ENCODE peak calls at places on chromosome 1, in nine cellular contexts. N is H7, D is IMR-90, R is fibroblast of villous mesenchyme, G is astrocyte of the cerebellum, A is body of pancreas, K is esophagus muscularis mucosa, Z is mammary epithelial cell, Q is tibial artery. X is an unnamed sample.

GRCh38 chr1:156926175-156926574 is 5.7 kb downstream of the LRRC71 start:
- DNase-seq in N (no peak), D (peak), R (peak), G (peak), A (peak), K (no peak), Z (peak), Q (no peak), X (peak)

GRCh38 chr1:115641762-115642167 is at the start of gene VANGL1:
- DNase-seq in N (peak), D (peak), R (peak), G (peak), A (peak), K (peak), Z (peak), Q (peak), X (peak)

GRCh38 chr1:17437260-17438175 is 2.0 kb downstream of the RCC2 start:
- DNase-seq in N (peak), D (peak), R (peak), G (no peak), A (peak), K (no peak), Z (peak), Q (peak), X (peak)

GRCh38 chr1:154502066-154502741 is at the start of the genes SHE and TDRD10:
- DNase-seq in N (peak), D (no peak), R (no peak), G (no peak), A (no peak), K (no peak), Z (no peak), Q (no peak), X (no peak)

GRCh38 chr1:172220376-172220775 is 200.1 kb upstream of the C1orf105 start:
- DNase-seq in N (no peak), D (no peak), R (no peak), G (no peak), A (no peak), K (no peak), Z (no peak), Q (no peak), X (no peak)

GRCh38 chr1:218557731-218558130 is 212.6 kb downstream of the TGFB2 start:
- DNase-seq in N (peak), D (no peak), R (no peak), G (peak), A (peak), K (no peak), Z (peak), Q (no peak), X (peak)

GRCh38 chr1:222097646-222098045 is 355.8 kb upstream of the DUSP10 start:
- DNase-seq in N (no peak), D (no peak), R (no peak), G (no peak), A (no peak), K (peak), Z (peak), Q (no peak), X (no peak)

GRCh38 chr1:3139451-3139852 is 70.4 kb downstream of the PRDM16 start:
- DNase-seq in N (no peak), D (no peak), R (no peak), G (no peak), A (no peak), K (no peak), Z (no peak), Q (no peak), X (no peak)

GRCh38 chr1:64877151-64877550 is 89.2 kb downstream of the JAK1 start:
- DNase-seq in N (no peak), D (no peak), R (no peak), G (no peak), A (no peak), K (no peak), Z (no peak), Q (no peak), X (no peak)

GRCh38 chr1:232385221-232385620 is 244.7 kb downstream of the SIPA1L2 start:
- DNase-seq in N (no peak), D (peak), R (peak), G (peak), A (no peak), K (no peak), Z (peak), Q (no peak), X (peak)

GRCh38 chr1:56493826-56494225 is 85.5 kb downstream of the PLPP3 start:
- DNase-seq in N (no peak), D (no peak), R (no peak), G (no peak), A (no peak), K (no peak), Z (no peak), Q (no peak), X (no peak)

GRCh38 chr1:46301406-46302090 is 1.9 kb downstream of the LRRC41 start:
- DNase-seq in N (peak), D (peak), R (peak), G (no peak), A (no peak), K (no peak), Z (peak), Q (no peak), X (peak)

GRCh38 chr1:157403608-157404007 is 148.7 kb downstream of the FCRL5 start:
- DNase-seq in N (no peak), D (no peak), R (no peak), G (no peak), A (no peak), K (peak), Z (no peak), Q (no peak), X (no peak)

GRCh38 chr1:110067957-110068645 is 2.4 kb downstream of the ALX3 start:
- DNase-seq in N (peak), D (no peak), R (no peak), G (no peak), A (no peak), K (no peak), Z (no peak), Q (no peak), X (no peak)
- H3K4me3 ChIP-seq in N (peak), D (no peak), R (no peak), G (no peak), A (no peak), K (no peak), Z (no peak), Q (no peak), X (no peak)

GRCh38 chr1:159141584-159142518 is 29.6 kb upstream of the CADM3 start:
- DNase-seq in N (peak), D (peak), R (peak), G (peak), A (no peak), K (no peak), Z (peak), Q (no peak), X (peak)
- H3K4me3 ChIP-seq in N (no peak), D (peak), R (no peak), G (peak), A (no peak), K (no peak), Z (peak), Q (no peak), X (peak)

GRCh38 chr1:36398370-36398977 is 766 bp upstream of the LSM10 start:
- DNase-seq in N (no peak), D (no peak), R (no peak), G (no peak), A (no peak), K (no peak), Z (no peak), Q (no peak), X (no peak)
- H3K4me3 ChIP-seq in N (no peak), D (no peak), R (no peak), G (no peak), A (no peak), K (no peak), Z (no peak), Q (peak), X (no peak)

DNA sequence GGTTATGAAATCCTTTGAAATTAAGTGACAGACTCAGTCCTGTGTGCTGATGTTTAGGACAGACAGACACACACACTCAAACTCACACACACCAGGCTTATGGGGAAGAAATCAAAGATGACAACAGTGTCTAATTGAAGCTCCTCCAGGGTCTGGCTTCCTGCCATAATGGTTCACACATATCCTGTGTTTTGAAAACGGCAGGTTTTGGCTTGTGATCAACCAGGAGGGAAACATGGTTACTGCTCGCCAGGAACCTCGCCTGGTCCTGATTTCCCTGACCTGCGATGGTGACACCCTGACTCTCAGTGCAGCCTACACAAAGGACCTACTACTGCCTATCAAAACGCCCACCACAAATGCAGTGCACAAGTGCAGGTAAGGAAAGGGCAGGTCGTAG is 4.6 kb downstream of the MTARC1 start:
- DNase-seq in N (no peak), D (no peak), R (no peak), G (no peak), A (no peak), K (no peak), Z (peak), Q (no peak), X (no peak)
- H3K4me3 ChIP-seq in N (no peak), D (no peak), R (no peak), G (no peak), A (no peak), K (no peak), Z (no peak), Q (no peak), X (no peak)

DNA sequence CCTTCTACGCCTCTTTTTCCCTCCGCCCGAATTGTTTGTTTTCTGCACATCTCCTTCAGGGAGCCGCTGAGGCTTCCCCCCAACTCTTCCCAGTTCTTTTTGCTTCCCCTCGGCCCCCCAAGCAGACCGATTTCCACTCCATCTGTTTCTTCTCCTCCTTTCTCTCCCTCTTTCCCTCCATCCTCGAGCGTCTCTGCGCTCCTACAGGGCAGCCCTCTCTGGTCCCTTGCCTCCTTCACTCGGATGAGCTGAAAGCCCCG is 311 bp downstream of the LHX9 start:
- DNase-seq in N (peak), D (no peak), R (no peak), G (no peak), A (no peak), K (no peak), Z (no peak), Q (no peak), X (no peak)
- H3K4me3 ChIP-seq in N (peak), D (peak), R (no peak), G (no peak), A (no peak), K (peak), Z (no peak), Q (peak), X (peak)

DNA sequence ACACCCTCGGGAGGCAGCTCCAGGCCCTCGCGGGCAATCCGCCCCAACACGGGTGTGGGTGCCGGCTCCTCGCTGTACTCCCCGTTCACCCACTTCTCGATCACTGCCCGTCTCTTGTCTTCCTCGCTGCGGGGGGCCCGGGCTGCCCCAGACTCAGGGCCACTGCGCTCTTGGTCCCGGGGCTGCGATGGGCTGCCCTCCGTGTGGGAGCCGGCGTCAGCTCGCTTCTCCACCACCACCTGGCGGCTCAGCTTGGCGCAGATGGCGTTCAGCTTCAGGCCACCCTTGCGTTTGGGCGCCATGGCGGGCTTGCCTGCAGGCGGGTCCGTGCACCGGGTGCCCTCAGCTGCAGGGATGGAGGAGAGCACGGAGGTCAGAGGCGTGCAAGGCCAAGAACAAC is 131.2 kb downstream of the CASZ1 start:
- DNase-seq in N (peak), D (no peak), R (no peak), G (no peak), A (no peak), K (no peak), Z (no peak), Q (no peak), X (no peak)
- H3K4me3 ChIP-seq in N (no peak), D (no peak), R (no peak), G (no peak), A (no peak), K (no peak), Z (no peak), Q (no peak), X (no peak)

GRCh38 chr1:38569932-38570356 is 289.6 kb downstream of the RRAGC start:
- DNase-seq in N (peak), D (no peak), R (no peak), G (no peak), A (no peak), K (no peak), Z (no peak), Q (no peak), X (no peak)
- H3K4me3 ChIP-seq in N (no peak), D (no peak), R (no peak), G (no peak), A (no peak), K (no peak), Z (no peak), Q (no peak), X (no peak)

DNA sequence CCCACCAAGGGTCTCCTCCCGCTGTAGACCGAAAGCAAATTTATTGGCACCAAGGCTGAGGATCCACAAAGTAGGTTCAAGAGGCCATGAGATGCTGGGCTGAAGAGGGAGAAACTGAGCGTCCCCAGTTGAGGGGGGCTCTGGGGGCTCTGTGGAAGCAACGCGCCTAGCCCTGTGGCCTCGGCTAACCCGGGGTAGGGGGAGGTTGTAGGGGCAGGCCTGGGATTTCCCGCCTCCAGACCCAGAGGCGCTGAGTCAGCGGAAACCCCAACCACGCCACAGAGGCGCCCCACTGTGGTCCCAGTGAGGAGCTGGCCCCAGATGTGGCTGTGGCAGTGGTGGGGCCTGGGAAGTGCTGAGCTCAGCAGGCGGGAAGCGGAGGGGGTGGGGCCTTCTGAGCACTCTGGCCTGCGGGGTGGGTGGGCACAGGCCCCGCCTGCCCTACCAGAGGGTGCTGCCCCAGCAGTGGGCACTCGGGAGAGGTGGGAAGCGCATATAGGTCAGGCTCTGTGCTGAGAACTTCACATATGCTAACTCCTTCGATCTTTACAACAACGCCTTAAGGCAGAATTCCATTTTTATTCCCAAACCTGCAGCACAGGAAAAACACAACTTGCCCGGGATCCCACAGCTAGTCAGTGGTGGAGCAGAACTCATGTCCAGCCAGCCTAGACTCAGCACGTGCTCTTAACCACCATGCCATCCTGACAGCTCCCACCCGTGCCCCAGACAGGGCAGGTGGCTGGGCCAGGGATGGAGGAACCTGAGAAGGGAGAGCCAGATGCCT is 1.5 kb upstream of the COL16A1 start:
- DNase-seq in N (peak), D (peak), R (peak), G (no peak), A (peak), K (no peak), Z (peak), Q (peak), X (peak)
- H3K4me3 ChIP-seq in N (peak), D (no peak), R (peak), G (no peak), A (no peak), K (peak), Z (peak), Q (peak), X (peak)

GRCh38 chr1:161723459-161724149 is 2.3 kb downstream of the FCRLB start:
- DNase-seq in N (no peak), D (no peak), R (no peak), G (no peak), A (no peak), K (no peak), Z (peak), Q (no peak), X (no peak)
- H3K4me3 ChIP-seq in N (no peak), D (no peak), R (no peak), G (no peak), A (no peak), K (no peak), Z (no peak), Q (no peak), X (no peak)

DNA sequence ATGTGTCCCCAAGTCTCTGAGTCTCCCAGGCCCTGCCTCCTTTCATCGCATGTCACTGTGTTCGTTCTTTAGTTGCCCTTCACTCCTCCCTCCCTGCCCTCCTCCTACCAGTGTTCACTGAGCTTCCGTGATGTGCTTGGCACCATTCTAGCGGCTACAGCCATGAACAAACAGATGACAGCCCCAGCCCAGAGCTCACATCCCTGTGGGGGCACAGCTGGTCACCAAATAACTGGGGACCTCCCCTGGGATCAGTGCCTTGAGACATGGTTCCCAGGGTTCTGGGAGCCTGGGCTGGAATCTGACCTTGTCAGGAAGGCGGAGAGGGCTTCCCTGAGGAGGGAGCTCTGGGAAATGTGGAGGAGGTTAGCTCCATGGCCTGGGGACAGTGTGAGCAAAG is 320.7 kb downstream of the PTPRU start:
- DNase-seq in N (no peak), D (no peak), R (no peak), G (no peak), A (no peak), K (no peak), Z (no peak), Q (peak), X (no peak)
- H3K4me3 ChIP-seq in N (no peak), D (no peak), R (no peak), G (no peak), A (no peak), K (no peak), Z (no peak), Q (no peak), X (no peak)

X was measured in fibroblast of mammary gland.